ENCODE peak calls at places on chromosomes 16 and 17, in nine cellular contexts. X is ovary, Q is transverse colon, O is HAP-1, M is iPS DF 6.9, U is HTR-8/SVneo, F is hippocampal formation, C is GM20000, A is colonic mucosa. G is an unnamed sample.

GRCh38 chr16:71351558-71351901 is 7.0 kb upstream of the CALB2 start:
- DNase-seq in C (no peak), A (no peak), O (no peak), U (no peak), Q (no peak), F (no peak), M (no peak), X (no peak), G (no peak)

GRCh38 chr16:85400305-85401205 is 212.6 kb upstream of the GSE1 start:
- DNase-seq in U (no peak), C (no peak), O (no peak), M (no peak), X (no peak), F (no peak), A (peak; percentile 11), Q (no peak), G (no peak)

GRCh38 chr16:81397879-81398516 is 46.6 kb upstream of the CMIP start:
- DNase-seq in M (no peak), U (no peak), C (no peak), O (no peak), F (no peak), X (no peak), Q (no peak), A (no peak), G (no peak)

GRCh38 chr17:50056217-50056960 is 479 bp downstream of the ITGA3 start:
- DNase-seq in U (no peak), A (peak; percentile 70), C (peak; percentile 79), F (no peak), M (no peak), O (peak; percentile 64), X (peak; percentile 74), Q (peak; percentile 71), G (peak; percentile 68)

GRCh38 chr17:16989230-16989952 is 17.5 kb upstream of the TNFRSF13B start:
- DNase-seq in Q (peak; percentile 73), U (no peak), A (peak; percentile 56), O (no peak), F (no peak), C (peak; percentile 54), M (no peak), X (no peak), G (no peak)

GRCh38 chr17:39225974-39226683 is 384 bp upstream of the STAC2 start:
- DNase-seq in O (peak; percentile 89), M (peak; percentile 88), C (peak; percentile 63), F (no peak), A (peak; percentile 61), U (peak; percentile 97), Q (peak; percentile 46), X (peak; percentile 78), G (no peak)

GRCh38 chr17:14793237-14793636 is 471.9 kb downstream of the PMP22 start:
- DNase-seq in U (no peak), M (no peak), A (no peak), F (no peak), X (no peak), O (no peak), Q (no peak), C (no peak), G (no peak)

GRCh38 chr17:17018021-17018441 is 24.2 kb upstream of the MPRIP start:
- DNase-seq in O (no peak), X (no peak), Q (no peak), M (no peak), F (no peak), C (no peak), U (no peak), A (no peak), G (no peak)

G was measured in mucosa of gallbladder.